ENCODE peak calls at places on chromosome 21, in seven cellular contexts. One of them, this sample, is unnamed.

GRCh38 chr21:44763451-44764318 is 37.9 kb downstream of the UBE2G2 start:
- DNase-seq in fibroblast of the aortic adventitia: no peak
- DNase-seq in MV-4-11: no peak
- DNase-seq in mucosa of gallbladder: no peak
- DNase-seq in HEK293T: no peak
- DNase-seq in stimulated activated CD4-positive, alpha-beta T cell treated with anti-CD3 and anti-CD28 coated beads, Interleukin-12 subunit alpha, Interleukin-12 subunit beta, amount 100 ng/mL, for 4 hours: no peak
- DNase-seq in psoas muscle: no peak
- DNase-seq in this sample: no peak

GRCh38 chr21:39386194-39386593 is 37.3 kb upstream of the HMGN1 start:
- DNase-seq in fibroblast of the aortic adventitia: peak
- DNase-seq in stimulated activated CD4-positive, alpha-beta T cell treated with anti-CD3 and anti-CD28 coated beads, Interleukin-12 subunit alpha, Interleukin-12 subunit beta, amount 100 ng/mL, for 4 hours: no peak
- DNase-seq in psoas muscle: peak
- DNase-seq in MV-4-11: no peak
- DNase-seq in HEK293T: no peak
- DNase-seq in mucosa of gallbladder: peak
- DNase-seq in this sample: no peak

GRCh38 chr21:35226302-35226701 is 177.2 kb upstream of the RUNX1 start:
- DNase-seq in psoas muscle: peak
- DNase-seq in stimulated activated CD4-positive, alpha-beta T cell treated with anti-CD3 and anti-CD28 coated beads, Interleukin-12 subunit alpha, Interleukin-12 subunit beta, amount 100 ng/mL, for 4 hours: no peak
- DNase-seq in MV-4-11: no peak
- DNase-seq in HEK293T: no peak
- DNase-seq in mucosa of gallbladder: no peak
- DNase-seq in fibroblast of the aortic adventitia: peak
- DNase-seq in this sample: no peak

GRCh38 chr21:38831526-38832467 is 26.1 kb downstream of the ETS2 start:
- DNase-seq in MV-4-11: peak
- DNase-seq in HEK293T: no peak
- DNase-seq in stimulated activated CD4-positive, alpha-beta T cell treated with anti-CD3 and anti-CD28 coated beads, Interleukin-12 subunit alpha, Interleukin-12 subunit beta, amount 100 ng/mL, for 4 hours: no peak
- DNase-seq in psoas muscle: peak
- DNase-seq in fibroblast of the aortic adventitia: peak
- DNase-seq in mucosa of gallbladder: peak
- DNase-seq in this sample: peak

GRCh38 chr21:31988492-31989285 is 115.9 kb downstream of the HUNK start:
- DNase-seq in mucosa of gallbladder: no peak
- DNase-seq in psoas muscle: no peak
- DNase-seq in MV-4-11: no peak
- DNase-seq in fibroblast of the aortic adventitia: no peak
- DNase-seq in HEK293T: no peak
- DNase-seq in stimulated activated CD4-positive, alpha-beta T cell treated with anti-CD3 and anti-CD28 coated beads, Interleukin-12 subunit alpha, Interleukin-12 subunit beta, amount 100 ng/mL, for 4 hours: no peak
- DNase-seq in this sample: no peak

GRCh38 chr21:38768385-38769071 is 37.2 kb upstream of the ETS2 start:
- DNase-seq in mucosa of gallbladder: no peak
- DNase-seq in psoas muscle: no peak
- DNase-seq in MV-4-11: no peak
- DNase-seq in HEK293T: no peak
- DNase-seq in stimulated activated CD4-positive, alpha-beta T cell treated with anti-CD3 and anti-CD28 coated beads, Interleukin-12 subunit alpha, Interleukin-12 subunit beta, amount 100 ng/mL, for 4 hours: peak
- DNase-seq in fibroblast of the aortic adventitia: peak
- DNase-seq in this sample: no peak

GRCh38 chr21:45145146-45145545 is 70.8 kb downstream of the ADARB1 start:
- DNase-seq in fibroblast of the aortic adventitia: no peak
- DNase-seq in mucosa of gallbladder: no peak
- DNase-seq in MV-4-11: no peak
- DNase-seq in HEK293T: no peak
- DNase-seq in psoas muscle: no peak
- DNase-seq in stimulated activated CD4-positive, alpha-beta T cell treated with anti-CD3 and anti-CD28 coated beads, Interleukin-12 subunit alpha, Interleukin-12 subunit beta, amount 100 ng/mL, for 4 hours: no peak
- DNase-seq in this sample: no peak

GRCh38 chr21:39182484-39183271 is 573 bp downstream of the PSMG1 start:
- DNase-seq in MV-4-11: no peak
- DNase-seq in fibroblast of the aortic adventitia: peak
- DNase-seq in psoas muscle: no peak
- DNase-seq in HEK293T: no peak
- DNase-seq in stimulated activated CD4-positive, alpha-beta T cell treated with anti-CD3 and anti-CD28 coated beads, Interleukin-12 subunit alpha, Interleukin-12 subunit beta, amount 100 ng/mL, for 4 hours: no peak
- DNase-seq in mucosa of gallbladder: peak
- DNase-seq in this sample: no peak

GRCh38 chr21:31143021-31143420 is 104.7 kb upstream of the KRTAP19-8 start:
- DNase-seq in psoas muscle: no peak
- DNase-seq in MV-4-11: no peak
- DNase-seq in mucosa of gallbladder: no peak
- DNase-seq in stimulated activated CD4-positive, alpha-beta T cell treated with anti-CD3 and anti-CD28 coated beads, Interleukin-12 subunit alpha, Interleukin-12 subunit beta, amount 100 ng/mL, for 4 hours: no peak
- DNase-seq in fibroblast of the aortic adventitia: no peak
- DNase-seq in HEK293T: no peak
- DNase-seq in this sample: no peak

GRCh38 chr21:38277501-38278111 is 20.8 kb downstream of the KCNJ15 start:
- DNase-seq in HEK293T: no peak
- DNase-seq in MV-4-11: peak
- DNase-seq in fibroblast of the aortic adventitia: peak
- DNase-seq in mucosa of gallbladder: peak
- DNase-seq in stimulated activated CD4-positive, alpha-beta T cell treated with anti-CD3 and anti-CD28 coated beads, Interleukin-12 subunit alpha, Interleukin-12 subunit beta, amount 100 ng/mL, for 4 hours: no peak
- DNase-seq in psoas muscle: peak
- DNase-seq in this sample: no peak

GRCh38 chr21:45845790-45846130 is 135.8 kb upstream of the COL6A1 start:
- DNase-seq in fibroblast of the aortic adventitia: no peak
- DNase-seq in psoas muscle: no peak
- DNase-seq in MV-4-11: no peak
- DNase-seq in stimulated activated CD4-positive, alpha-beta T cell treated with anti-CD3 and anti-CD28 coated beads, Interleukin-12 subunit alpha, Interleukin-12 subunit beta, amount 100 ng/mL, for 4 hours: no peak
- DNase-seq in HEK293T: no peak
- DNase-seq in mucosa of gallbladder: no peak
- DNase-seq in this sample: no peak

GRCh38 chr21:35575280-35575915 is 484.9 kb downstream of the SETD4 start:
- DNase-seq in MV-4-11: no peak
- DNase-seq in psoas muscle: no peak
- DNase-seq in stimulated activated CD4-positive, alpha-beta T cell treated with anti-CD3 and anti-CD28 coated beads, Interleukin-12 subunit alpha, Interleukin-12 subunit beta, amount 100 ng/mL, for 4 hours: no peak
- DNase-seq in fibroblast of the aortic adventitia: peak
- DNase-seq in mucosa of gallbladder: no peak
- DNase-seq in HEK293T: no peak
- DNase-seq in this sample: no peak

GRCh38 chr21:37437376-37438080 is 71.0 kb downstream of the DYRK1A start:
- DNase-seq in stimulated activated CD4-positive, alpha-beta T cell treated with anti-CD3 and anti-CD28 coated beads, Interleukin-12 subunit alpha, Interleukin-12 subunit beta, amount 100 ng/mL, for 4 hours: no peak
- DNase-seq in psoas muscle: no peak
- DNase-seq in mucosa of gallbladder: no peak
- DNase-seq in HEK293T: no peak
- DNase-seq in fibroblast of the aortic adventitia: peak
- DNase-seq in MV-4-11: no peak
- DNase-seq in this sample: no peak